ENCODE peak calls at places on chromosomes 12 and 14, in six cellular contexts. P, L, C, D, Z and W are unnamed samples.

GRCh38 chr14:53341324-53341723 is 188.2 kb upstream of the DDHD1 start:
- DNase-seq in P (no peak), L (no peak), C (no peak), D (no peak), Z (no peak), W (no peak)

GRCh38 chr12:116659771-116660481 is 77.9 kb downstream of the SPRING1 start:
- DNase-seq in P (no peak), L (no peak), C (peak; percentile 74), D (no peak), Z (no peak), W (no peak)

GRCh38 chr12:510071-510825 is 50.5 kb downstream of the B4GALNT3 start:
- DNase-seq in P (no peak), L (peak; percentile 58), C (no peak), D (peak; percentile 19), Z (peak; percentile 69), W (peak; percentile 65)

GRCh38 chr14:69701857-69702256 is 65.1 kb upstream of the SRSF5 start:
- DNase-seq in P (no peak), L (no peak), C (no peak), D (peak; percentile 70), Z (no peak), W (no peak)

GRCh38 chr14:44960646-44961045 is 1.1 kb downstream of the KLHL28 start:
- DNase-seq in P (no peak), L (no peak), C (no peak), D (no peak), Z (no peak), W (no peak)

GRCh38 chr12:108685469-108686247 is 45.7 kb downstream of the CORO1C start:
- DNase-seq in P (peak; percentile 74), L (no peak), C (peak; percentile 25), D (peak; percentile 92), Z (no peak), W (no peak)

GRCh38 chr14:105449276-105450122 is 25.1 kb upstream of the CRIP2 start:
- DNase-seq in P (no peak), L (no peak), C (no peak), D (no peak), Z (no peak), W (no peak)

GRCh38 chr12:42946776-42947435 is 357.4 kb upstream of the PRICKLE1 start:
- DNase-seq in P (no peak), L (no peak), C (peak; percentile 29), D (no peak), Z (no peak), W (no peak)

GRCh38 chr14:26522985-26523384 is 74.8 kb downstream of the NOVA1 start:
- DNase-seq in P (peak; percentile 93), L (no peak), C (peak; percentile 87), D (no peak), Z (no peak), W (no peak)

GRCh38 chr14:95922080-95922479 is 45.4 kb downstream of the TUNAR start:
- DNase-seq in P (no peak), L (no peak), C (no peak), D (no peak), Z (no peak), W (no peak)

GRCh38 chr12:8746046-8746445 is 48.3 kb downstream of the RIMKLB start:
- DNase-seq in P (no peak), L (no peak), C (no peak), D (no peak), Z (no peak), W (no peak)

GRCh38 chr12:122997343-122998250 is 17.1 kb downstream of the ARL6IP4 start:
- DNase-seq in P (no peak), L (no peak), C (no peak), D (no peak), Z (no peak), W (no peak)

GRCh38 chr12:126903180-126903876 is 1363.6 kb upstream of the TMEM132C start:
- DNase-seq in P (no peak), L (no peak), C (no peak), D (no peak), Z (no peak), W (no peak)

GRCh38 chr14:67436006-67436866 is 24.3 kb upstream of the PLEK2 start:
- DNase-seq in P (no peak), L (peak; percentile 58), C (no peak), D (no peak), Z (peak; percentile 62), W (no peak)

GRCh38 chr14:86570371-86570770 is 1040.4 kb downstream of the FLRT2 start:
- DNase-seq in P (no peak), L (no peak), C (no peak), D (no peak), Z (no peak), W (no peak)

GRCh38 chr12:58592817-58593216 is 327.5 kb downstream of the LRIG3 start:
- DNase-seq in P (peak; percentile 54), L (no peak), C (peak; percentile 44), D (no peak), Z (no peak), W (no peak)

GRCh38 chr12:113066806-113067400 is 10.4 kb downstream of the DTX1 start:
- DNase-seq in P (no peak), L (no peak), C (no peak), D (no peak), Z (peak; percentile 51), W (no peak)

GRCh38 chr14:34851395-34851794 is 23.8 kb downstream of the BAZ1A start:
- DNase-seq in P (peak; percentile 58), L (no peak), C (peak; percentile 53), D (peak; percentile 15), Z (no peak), W (no peak)

GRCh38 chr12:108358580-108358965 is 19.5 kb upstream of the CMKLR1 start:
- DNase-seq in P (no peak), L (no peak), C (peak; percentile 20), D (no peak), Z (no peak), W (no peak)

GRCh38 chr12:91785655-91786489 is 359.8 kb downstream of the BTG1 start:
- DNase-seq in P (no peak), L (no peak), C (no peak), D (no peak), Z (no peak), W (no peak)

GRCh38 chr12:107782067-107782466 is 7.6 kb downstream of the ASCL4 start:
- DNase-seq in P (no peak), L (no peak), C (no peak), D (no peak), Z (no peak), W (no peak)

GRCh38 chr14:36284971-36285595 is 35.4 kb downstream of the MBIP start:
- DNase-seq in P (no peak), L (no peak), C (no peak), D (no peak), Z (no peak), W (no peak)

GRCh38 chr12:6205144-6205539 is 4.9 kb downstream of the CD9 start:
- DNase-seq in P (no peak), L (peak; percentile 91), C (no peak), D (peak; percentile 69), Z (peak; percentile 91), W (no peak)

GRCh38 chr12:18690653-18691052 is 47.2 kb downstream of the PLCZ1 start:
- DNase-seq in P (peak; percentile 19), L (no peak), C (peak; percentile 89), D (no peak), Z (no peak), W (no peak)

GRCh38 chr12:3973269-3973884 is 100.2 kb upstream of the PARP11 start:
- DNase-seq in P (no peak), L (no peak), C (no peak), D (no peak), Z (peak; percentile 23), W (no peak)

GRCh38 chr12:93624595-93625294 is 52.3 kb downstream of the SOCS2 start:
- DNase-seq in P (peak; percentile 96), L (no peak), C (peak; percentile 96), D (peak; percentile 54), Z (peak; percentile 5), W (no peak)

GRCh38 chr12:8050600-8051250 is 15.4 kb downstream of the C3AR1 start:
- DNase-seq in P (no peak), L (no peak), C (no peak), D (no peak), Z (no peak), W (no peak)

GRCh38 chr14:68076451-68076850 is 256.9 kb downstream of the RAD51B start:
- DNase-seq in P (peak; percentile 40), L (no peak), C (peak; percentile 57), D (no peak), Z (no peak), W (no peak)

GRCh38 chr12:75986001-75986739 is 45.4 kb downstream of the PHLDA1 start:
- DNase-seq in P (no peak), L (no peak), C (no peak), D (no peak), Z (no peak), W (no peak)
- H3K4me2 ChIP-seq in P (peak overlapping the region; percentile 30), L (no peak overlapping the region), C (peak overlapping the region; percentile 46), D (no peak overlapping the region), Z (no peak overlapping the region), W (no peak overlapping the region)

GRCh38 chr14:91866511-91867295 is 633 bp downstream of the TC2N start:
- DNase-seq in P (no peak), L (no peak), C (no peak), D (no peak), Z (no peak), W (no peak)
- H2AFZ ChIP-seq in P (no peak overlapping the region), L (peak overlapping the region; percentile 69), C (no peak overlapping the region), D (no peak overlapping the region), Z (no peak overlapping the region), W (no peak overlapping the region)

DNA sequence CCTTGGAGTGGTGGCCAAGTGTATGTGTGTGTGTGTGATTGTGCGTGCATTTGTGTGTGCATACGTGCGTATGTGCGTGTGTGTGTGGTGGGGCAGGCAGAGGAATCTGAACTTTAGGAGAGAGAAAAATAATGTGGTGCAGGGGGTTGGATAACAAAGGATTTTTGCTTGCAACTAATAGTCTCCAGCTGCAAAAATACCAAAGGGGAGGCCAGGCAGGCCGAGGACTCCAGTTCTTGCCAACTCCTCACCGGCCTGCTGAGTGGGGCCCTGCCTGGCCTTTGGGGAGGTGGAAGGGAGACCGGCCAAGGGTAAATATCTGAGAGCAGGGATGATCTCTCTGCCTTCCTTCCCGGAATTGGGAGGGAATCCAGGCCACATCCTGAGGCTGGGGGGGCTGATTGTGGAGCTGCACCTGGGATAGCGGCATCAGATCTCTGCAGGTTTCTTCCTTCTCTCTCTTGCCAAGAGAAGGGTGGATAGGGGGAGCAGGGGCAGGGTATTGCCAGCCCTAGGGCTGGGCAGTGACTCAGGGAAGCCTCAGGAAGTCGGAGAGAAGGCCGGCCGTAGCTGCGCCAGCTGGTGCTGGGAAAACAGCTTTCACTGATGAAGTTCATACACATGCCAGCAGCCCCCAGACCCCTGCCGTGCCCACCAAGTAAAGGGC is 4.5 kb upstream of the LRP1-AS start:
- DNase-seq in P (peak; percentile 74), L (no peak), C (peak; percentile 69), D (peak; percentile 21), Z (no peak), W (no peak)
- H3K4me1 ChIP-seq in P (peaks cover 60% of the 10 kb centered on the region), L (no peaks in the 10 kb centered on the region), C (peaks cover 46% of the 10 kb centered on the region), D (peaks cover 2% of the 10 kb centered on the region), Z (no peaks in the 10 kb centered on the region), W (peaks cover 7% of the 10 kb centered on the region)

GRCh38 chr14:20223410-20223809 is at the start of gene OR11H6:
- DNase-seq in P (no peak), L (no peak), C (no peak), D (no peak), Z (no peak), W (no peak)

DNA sequence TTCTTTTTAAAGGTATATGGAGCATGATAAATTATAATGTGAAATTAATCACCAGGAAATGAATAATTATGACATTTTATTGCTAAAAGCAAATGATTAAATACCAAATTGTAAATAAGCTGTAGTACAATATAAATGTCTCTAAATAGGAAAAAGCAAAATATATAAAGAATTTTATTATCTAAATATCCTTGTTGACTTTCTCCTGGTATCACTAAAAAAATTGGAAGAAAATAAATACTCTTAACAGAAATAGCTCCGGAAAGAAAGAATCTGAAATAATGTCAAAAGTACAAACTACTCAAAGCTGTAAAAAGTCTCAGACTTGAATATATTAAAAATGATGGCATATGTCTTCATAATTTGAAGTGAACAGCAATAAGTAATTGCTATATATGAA is at the start of gene OR11H7:
- DNase-seq in P (no peak), L (no peak), C (no peak), D (no peak), Z (no peak), W (no peak)
- H3K4me2 ChIP-seq in P (no peak within 1 kb of the TSS), L (no peak within 1 kb of the TSS), C (no peak within 1 kb of the TSS), D (no peak within 1 kb of the TSS), Z (no peak within 1 kb of the TSS), W (no peak within 1 kb of the TSS)